ENCODE peak calls at places on chromosomes 1 and 21, in seven cellular contexts. O, Y, V, B, Z, E and X are unnamed samples.
A peak's percentile ranks its signal among the peaks of the same experiment; 100 is the strongest.

GRCh38 chr1:151509350-151510019 is 1.7 kb upstream of the CGN start:
- DNase-seq in O (peak; percentile 48), Y (no peak), V (no peak), B (no peak), Z (no peak), E (no peak), X (no peak)

GRCh38 chr1:149888160-149888998 is 11.0 kb upstream of the BOLA1 start:
- DNase-seq in O (peak; percentile 86), Y (peak; percentile 88), V (peak; percentile 97), B (peak; percentile 72), Z (peak; percentile 90), E (peak; percentile 77), X (peak; percentile 56)

GRCh38 chr1:190159146-190159545 is 318.5 kb downstream of the BRINP3 start:
- DNase-seq in O (no peak), Y (no peak), V (no peak), B (no peak), Z (no peak), E (no peak), X (no peak)

GRCh38 chr1:81053826-81054225 is 746.9 kb upstream of the ADGRL2 start:
- DNase-seq in O (no peak), Y (no peak), V (no peak), B (no peak), Z (no peak), E (no peak), X (no peak)

GRCh38 chr1:183444243-183444642 is 26.1 kb upstream of the NMNAT2 start:
- DNase-seq in O (no peak), Y (no peak), V (no peak), B (no peak), Z (no peak), E (no peak), X (no peak)

GRCh38 chr1:209048961-209049669 is 534.4 kb upstream of the CAMK1G start:
- DNase-seq in O (no peak), Y (no peak), V (peak; percentile 12), B (no peak), Z (no peak), E (no peak), X (no peak)

GRCh38 chr1:72636636-72637035 is 354.3 kb upstream of the NEGR1 start:
- DNase-seq in O (no peak), Y (no peak), V (no peak), B (no peak), Z (no peak), E (no peak), X (no peak)

GRCh38 chr21:36743446-36743845 is 44.5 kb downstream of the SIM2 start:
- DNase-seq in O (no peak), Y (no peak), V (no peak), B (no peak), Z (no peak), E (peak; percentile 12), X (no peak)

GRCh38 chr21:43270800-43271261 is 102.0 kb downstream of the CRYAA start:
- DNase-seq in O (no peak), Y (no peak), V (no peak), B (no peak), Z (no peak), E (no peak), X (no peak)

GRCh38 chr1:66253330-66253921 is 280.5 kb upstream of the SGIP1 start:
- DNase-seq in O (no peak), Y (peak; percentile 65), V (peak; percentile 68), B (no peak), Z (no peak), E (peak; percentile 32), X (no peak)

GRCh38 chr1:242569867-242570266 is 45.4 kb upstream of the PLD5 start:
- DNase-seq in O (no peak), Y (no peak), V (no peak), B (no peak), Z (no peak), E (no peak), X (no peak)

GRCh38 chr1:197521118-197521739 is 253.2 kb downstream of the CRB1 start:
- DNase-seq in O (no peak), Y (peak; percentile 16), V (peak; percentile 80), B (no peak), Z (no peak), E (peak; percentile 48), X (peak; percentile 6)

GRCh38 chr21:34924194-34924593 is 124.9 kb downstream of the RUNX1 start:
- DNase-seq in O (no peak), Y (no peak), V (no peak), B (no peak), Z (no peak), E (no peak), X (no peak)

GRCh38 chr1:211947396-211948295 is 87.7 kb downstream of the INTS7 start:
- DNase-seq in O (no peak), Y (no peak), V (peak; percentile 48), B (no peak), Z (no peak), E (no peak), X (no peak)

GRCh38 chr1:26530898-26531598 is 1.5 kb downstream of the RPS6KA1 start:
- DNase-seq in O (peak; percentile 94), Y (peak; percentile 65), V (peak; percentile 93), B (peak; percentile 74), Z (no peak), E (peak; percentile 80), X (no peak)

GRCh38 chr1:10537082-10537766 is 62.5 kb downstream of the PEX14 start:
- DNase-seq in O (no peak), Y (no peak), V (no peak), B (no peak), Z (no peak), E (no peak), X (no peak)

GRCh38 chr1:45344491-45344890 is 4.3 kb upstream of the MUTYH start:
- DNase-seq in O (no peak), Y (no peak), V (no peak), B (no peak), Z (no peak), E (no peak), X (no peak)
- TF ChIP-seq POLR2AphosphoS5 in O (no peak), Y (no peak), V (no peak), B (no peak), Z (no peak), E (peak; percentile 24), X (no peak)

GRCh38 chr1:165631403-165632151 is 543 bp downstream of the MGST3 start:
- DNase-seq in O (peak; percentile 69), Y (peak; percentile 65), V (peak; percentile 47), B (peak; percentile 58), Z (peak; percentile 77), E (peak; percentile 64), X (no peak)
- TF ChIP-seq POLR2AphosphoS5 in O (peak; percentile 28), Y (peak; percentile 44), V (no peak), B (no peak), Z (no peak), E (no peak), X (no peak)

DNA sequence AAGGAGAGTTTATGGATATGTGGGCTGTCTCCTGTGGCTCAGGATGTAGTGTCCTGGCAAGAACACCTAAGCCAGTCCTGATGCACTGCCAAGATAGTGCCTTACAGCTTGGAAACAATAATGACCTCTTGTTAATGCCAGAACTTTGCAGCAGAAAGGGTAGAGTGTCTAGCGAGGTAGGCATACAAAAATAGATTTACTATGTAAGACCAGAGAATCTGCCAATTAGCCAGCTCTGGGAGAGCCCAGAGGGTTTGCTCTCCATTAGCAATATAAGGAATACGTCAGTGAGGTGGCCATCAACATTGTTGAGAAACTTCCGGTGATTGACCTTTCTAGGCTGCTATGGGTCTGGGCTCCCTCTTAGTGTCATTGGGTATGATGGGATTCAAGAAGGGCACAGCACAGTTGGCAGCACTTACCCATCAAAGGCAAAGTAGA is 178.5 kb upstream of the GALNT2 start:
- DNase-seq in O (no peak), Y (no peak), V (no peak), B (no peak), Z (no peak), E (no peak), X (no peak)
- TF ChIP-seq POLR2AphosphoS5 in O (no peak), Y (no peak), V (no peak), B (no peak), Z (no peak), E (no peak), X (no peak)

GRCh38 chr1:41727749-41728115 is 191.0 kb downstream of the HIVEP3 start:
- DNase-seq in O (no peak), Y (no peak), V (no peak), B (no peak), Z (no peak), E (no peak), X (no peak)

GRCh38 chr1:41730806-41731205 is 187.9 kb downstream of the HIVEP3 start:
- DNase-seq in O (no peak), Y (no peak), V (no peak), B (no peak), Z (no peak), E (no peak), X (no peak)

GRCh38 chr1:41728403-41729202 is 190.1 kb downstream of the HIVEP3 start:
- DNase-seq in O (peak; percentile 55), Y (no peak), V (no peak), B (no peak), Z (no peak), E (no peak), X (peak; percentile 67)

GRCh38 chr1:41724248-41724647 is 194.5 kb downstream of the HIVEP3 start:
- DNase-seq in O (no peak), Y (no peak), V (no peak), B (no peak), Z (no peak), E (no peak), X (no peak)

DNA sequence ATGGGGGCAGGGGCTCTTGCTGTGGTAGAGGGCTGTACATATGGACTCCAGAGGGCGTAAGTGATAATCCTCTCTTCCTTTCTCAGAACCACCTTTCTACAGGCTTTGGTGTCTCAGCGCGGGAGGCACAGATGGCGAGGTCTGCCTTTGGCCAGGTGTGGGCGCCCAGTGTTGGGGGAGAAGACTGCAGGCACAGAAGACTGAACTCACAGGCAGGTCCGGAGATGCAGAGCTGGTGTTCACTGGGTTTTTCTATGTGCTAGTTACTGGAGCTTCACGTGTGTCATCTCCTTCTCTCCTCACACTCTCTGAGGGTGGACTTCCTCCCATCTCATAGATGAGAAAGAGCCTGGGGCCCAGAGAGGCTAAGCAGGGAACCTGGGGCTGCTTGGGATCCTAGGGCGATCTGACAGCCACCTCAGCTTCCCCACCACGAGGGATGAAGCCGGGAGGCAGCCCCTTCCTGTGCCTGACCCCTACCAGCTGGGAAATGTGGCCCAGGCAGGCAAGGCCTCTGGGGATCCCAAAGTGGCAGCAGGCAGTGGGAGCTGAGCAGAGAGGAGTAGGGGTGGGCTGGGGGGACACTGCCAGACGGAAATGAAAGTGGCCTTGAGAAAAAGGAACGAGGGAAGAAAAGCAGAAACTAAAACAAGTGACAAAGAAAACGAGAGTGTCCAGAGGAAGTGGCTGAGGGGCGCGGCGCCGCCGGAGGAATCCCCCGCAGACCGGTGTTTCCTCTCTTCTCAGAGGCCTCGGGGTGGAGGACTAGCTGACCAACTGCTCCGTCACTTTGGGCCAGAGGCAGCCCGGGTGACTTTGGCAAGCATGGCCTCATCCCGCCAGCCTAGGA is 191.6 kb downstream of the HIVEP3 start:
- DNase-seq in O (peak; percentile 65), Y (no peak), V (peak; percentile 48), B (peak; percentile 59), Z (peak; percentile 75), E (no peak), X (no peak)
- TF ChIP-seq POLR2AphosphoS5 in O (no peak), Y (no peak), V (no peak), B (no peak), Z (no peak), E (no peak), X (no peak)

GRCh38 chr1:109640285-109640865 is 15.5 kb upstream of the GSTM4 start:
- DNase-seq in O (peak; percentile 93), Y (no peak), V (peak; percentile 89), B (no peak), Z (peak; percentile 92), E (peak; percentile 76), X (no peak)
- TF ChIP-seq POLR2AphosphoS5 in O (no peak), Y (no peak), V (no peak), B (no peak), Z (no peak), E (no peak), X (no peak)